ENCODE peak calls at places on chromosomes 11 and 22, in nine cellular contexts. N is activated T-cell treated with anti-CD3 and anti-CD28 coated beads for 1 hour, F is Calu3, G is aorta, W is caudate nucleus, M is IMR-90, S is tibial artery, A is NCI-H510A, T is substantia nigra. X is an unnamed sample.

GRCh38 chr22:22855617-22856308 is 31.9 kb upstream of the IGLL5 start:
- DNase-seq in N (peak), G (no peak), F (peak), T (no peak), M (no peak), S (no peak), W (no peak), A (no peak), X (no peak)

GRCh38 chr11:102268083-102268984 is 49.0 kb upstream of the BIRC3 start:
- DNase-seq in S (peak), W (no peak), M (peak), N (peak), T (peak), G (peak), A (no peak), F (peak), X (peak)

GRCh38 chr22:45335021-45335818 is 25.5 kb downstream of the FAM118A start:
- DNase-seq in W (no peak), G (no peak), S (no peak), N (no peak), M (no peak), T (no peak), A (no peak), F (no peak), X (no peak)

GRCh38 chr11:14451825-14452224 is 47.8 kb downstream of the COPB1 start:
- DNase-seq in A (no peak), W (no peak), F (no peak), S (no peak), M (peak), G (no peak), N (no peak), T (no peak), X (no peak)

GRCh38 chr11:78499971-78500370 is 74.7 kb downstream of the NARS2 start:
- DNase-seq in A (no peak), F (no peak), N (no peak), G (no peak), S (no peak), T (no peak), W (no peak), M (peak), X (no peak)

GRCh38 chr22:44667829-44668189 is 34.2 kb upstream of the PRR5 start:
- DNase-seq in T (no peak), G (no peak), F (no peak), A (no peak), N (peak), M (no peak), W (no peak), S (no peak), X (no peak)

GRCh38 chr11:63999349-64000025 is 13.2 kb downstream of the OTUB1 start:
- DNase-seq in W (no peak), G (peak), F (no peak), M (no peak), A (no peak), N (peak), S (no peak), T (no peak), X (peak)

GRCh38 chr11:46951864-46952263 is 15.3 kb downstream of the CSTPP1 start:
- DNase-seq in A (no peak), F (no peak), W (no peak), N (no peak), S (no peak), M (peak), G (no peak), T (no peak), X (no peak)

GRCh38 chr22:39724390-39724789 is 153.8 kb downstream of the CACNA1I start:
- DNase-seq in N (no peak), A (no peak), M (no peak), W (no peak), T (no peak), G (no peak), S (no peak), F (no peak), X (no peak)

GRCh38 chr11:44711113-44711512 is 15.6 kb upstream of the TSPAN18 start:
- DNase-seq in F (no peak), M (no peak), S (no peak), G (no peak), N (no peak), W (no peak), T (no peak), A (no peak), X (no peak)

GRCh38 chr11:85171648-85172257 is 455.4 kb downstream of the DLG2 start:
- DNase-seq in W (no peak), M (no peak), N (no peak), S (no peak), A (no peak), G (no peak), F (no peak), T (no peak), X (no peak)

GRCh38 chr11:31687256-31687655 is 123.9 kb downstream of the PAX6 start:
- DNase-seq in W (no peak), S (no peak), G (no peak), M (no peak), T (no peak), N (no peak), A (no peak), F (no peak), X (no peak)

GRCh38 chr11:25065711-25066110 is 568.9 kb downstream of the LUZP2 start:
- DNase-seq in T (no peak), S (no peak), W (no peak), F (no peak), M (peak), G (no peak), A (no peak), N (no peak), X (no peak)

GRCh38 chr11:120793150-120793549 is 230.8 kb upstream of the TBCEL start:
- DNase-seq in A (no peak), W (no peak), F (no peak), G (no peak), N (no peak), M (no peak), T (no peak), S (no peak), X (no peak)

GRCh38 chr11:1351278-1351937 is 38.3 kb upstream of the BRSK2 start:
- DNase-seq in F (no peak), M (no peak), T (no peak), A (no peak), W (no peak), S (no peak), N (no peak), G (no peak), X (no peak)

GRCh38 chr11:130464289-130464812 is 15.9 kb downstream of the ADAMTS15 start:
- DNase-seq in T (no peak), S (no peak), G (no peak), N (no peak), W (no peak), M (peak), A (no peak), F (no peak), X (no peak)

GRCh38 chr11:94925422-94926270 is 47.7 kb downstream of the CWC15 start:
- DNase-seq in S (no peak), T (no peak), M (no peak), W (no peak), N (no peak), A (no peak), G (no peak), F (no peak), X (no peak)

GRCh38 chr22:30483169-30483568 is 11.4 kb upstream of the SEC14L3 start:
- DNase-seq in S (no peak), A (no peak), G (no peak), N (no peak), W (no peak), F (no peak), T (no peak), M (no peak), X (no peak)

GRCh38 chr11:128058580-128059208 is 528.7 kb downstream of the ETS1 start:
- DNase-seq in M (no peak), T (no peak), G (no peak), N (no peak), S (no peak), A (no peak), F (no peak), W (no peak), X (no peak)

GRCh38 chr11:7657306-7658025 is 15.8 kb downstream of the CYB5R2 start:
- DNase-seq in F (peak), A (no peak), N (no peak), T (peak), G (peak), M (peak), S (peak), W (peak), X (no peak)

GRCh38 chr11:73453562-73453961 is 77.4 kb downstream of the RELT start:
- DNase-seq in G (no peak), A (no peak), W (no peak), T (no peak), N (no peak), M (peak), F (no peak), S (peak), X (no peak)

GRCh38 chr22:49692499-49693225 is 135.0 kb downstream of the BRD1 start:
- DNase-seq in T (no peak), N (no peak), A (no peak), W (no peak), M (no peak), G (no peak), S (no peak), F (no peak), X (no peak)

GRCh38 chr11:44120169-44120568 is 24.7 kb downstream of the EXT2 start:
- DNase-seq in N (no peak), W (no peak), S (no peak), A (no peak), F (no peak), G (no peak), M (no peak), T (no peak), X (no peak)

GRCh38 chr11:27292642-27293020 is 70.4 kb downstream of the CCDC34 start:
- DNase-seq in G (no peak), W (no peak), A (no peak), M (no peak), N (no peak), F (no peak), S (no peak), T (no peak), X (no peak)

GRCh38 chr22:38257170-38257569 is 15.6 kb downstream of the TMEM184B start:
- DNase-seq in S (no peak), F (no peak), T (no peak), N (no peak), M (peak), G (no peak), W (no peak), A (no peak), X (no peak)

GRCh38 chr11:95698939-95699562 is 90.5 kb downstream of the FAM76B start:
- DNase-seq in G (no peak), M (peak), N (no peak), F (no peak), S (peak), A (no peak), W (no peak), T (no peak), X (no peak)